ENCODE peak calls at places on chromosomes 16 and 17, in five cellular contexts. T is upper lobe of right lung, J is AG10803, U is lower leg skin, D is bronchial epithelial cell. F is an unnamed sample.

GRCh38 chr17:29591737-29592624 is 951 bp upstream of the ANKRD13B start:
- DNase-seq in J (peak), T (peak), U (peak), D (peak), F (peak)

GRCh38 chr16:57519796-57520360 is 16.5 kb downstream of the CCDC102A start:
- DNase-seq in T (peak), U (peak), D (peak), J (peak), F (peak)

GRCh38 chr17:76497979-76498885 is 3.0 kb downstream of the RHBDF2 start:
- DNase-seq in D (peak), U (peak), J (peak), T (peak), F (peak)

GRCh38 chr17:79918581-79919163 is 79.4 kb upstream of the CBX4 start:
- DNase-seq in J (no peak), T (no peak), D (no peak), U (no peak), F (no peak)

GRCh38 chr16:52283018-52283417 is 263.9 kb downstream of the TOX3 start:
- DNase-seq in D (no peak), T (no peak), J (peak), U (no peak), F (peak)

GRCh38 chr17:57440522-57441269 is 184.4 kb downstream of the MSI2 start:
- DNase-seq in U (peak), D (peak), J (peak), T (no peak), F (peak)

GRCh38 chr16:60651351-60651750 is 1384.9 kb downstream of the CDH8 start:
- DNase-seq in T (no peak), D (no peak), J (peak), U (no peak), F (no peak)

GRCh38 chr17:11795906-11796305 is 197.6 kb downstream of the DNAH9 start:
- DNase-seq in U (no peak), D (no peak), T (no peak), J (no peak), F (no peak)

GRCh38 chr16:21646721-21647561 is 5.5 kb downstream of the IGSF6 start:
- DNase-seq in D (peak), T (no peak), J (no peak), U (no peak), F (no peak)

GRCh38 chr16:1542533-1542932 is 9.1 kb downstream of the TMEM204 start:
- DNase-seq in T (no peak), J (no peak), U (no peak), D (no peak), F (no peak)

GRCh38 chr17:66952031-66952524 is 12.4 kb upstream of the CACNG4 start:
- DNase-seq in U (peak), J (peak), D (peak), T (peak), F (no peak)

GRCh38 chr16:56848056-56848936 is 16.7 kb upstream of the SLC12A3 start:
- DNase-seq in D (peak), J (peak), U (no peak), T (peak), F (peak)

GRCh38 chr16:3028716-3029319 is 5.0 kb downstream of the THOC6 start:
- DNase-seq in T (no peak), J (no peak), U (no peak), D (no peak), F (no peak)

GRCh38 chr17:45160505-45161287 is 979 bp upstream of the HEXIM2 start:
- DNase-seq in T (peak), U (peak), J (peak), D (peak), F (peak)

GRCh38 chr16:81816793-81817210 is 37.7 kb downstream of the PLCG2 start:
- DNase-seq in J (no peak), D (no peak), U (no peak), T (no peak), F (no peak)

GRCh38 chr17:18109935-18110334 is 1.4 kb downstream of the MYO15A start:
- DNase-seq in T (no peak), J (no peak), D (no peak), U (no peak), F (no peak)

GRCh38 chr16:86396318-86396882 is 113.9 kb upstream of the FOXF1 start:
- DNase-seq in J (peak), U (no peak), D (no peak), T (no peak), F (peak)

GRCh38 chr17:32998893-32999240 is 7.2 kb downstream of the SPACA3 start:
- DNase-seq in U (no peak), D (peak), T (no peak), J (peak), F (peak)

GRCh38 chr17:56786989-56787482 is 46.7 kb downstream of the C17orf67 start:
- DNase-seq in U (peak), T (no peak), J (peak), D (peak), F (peak)

DNA sequence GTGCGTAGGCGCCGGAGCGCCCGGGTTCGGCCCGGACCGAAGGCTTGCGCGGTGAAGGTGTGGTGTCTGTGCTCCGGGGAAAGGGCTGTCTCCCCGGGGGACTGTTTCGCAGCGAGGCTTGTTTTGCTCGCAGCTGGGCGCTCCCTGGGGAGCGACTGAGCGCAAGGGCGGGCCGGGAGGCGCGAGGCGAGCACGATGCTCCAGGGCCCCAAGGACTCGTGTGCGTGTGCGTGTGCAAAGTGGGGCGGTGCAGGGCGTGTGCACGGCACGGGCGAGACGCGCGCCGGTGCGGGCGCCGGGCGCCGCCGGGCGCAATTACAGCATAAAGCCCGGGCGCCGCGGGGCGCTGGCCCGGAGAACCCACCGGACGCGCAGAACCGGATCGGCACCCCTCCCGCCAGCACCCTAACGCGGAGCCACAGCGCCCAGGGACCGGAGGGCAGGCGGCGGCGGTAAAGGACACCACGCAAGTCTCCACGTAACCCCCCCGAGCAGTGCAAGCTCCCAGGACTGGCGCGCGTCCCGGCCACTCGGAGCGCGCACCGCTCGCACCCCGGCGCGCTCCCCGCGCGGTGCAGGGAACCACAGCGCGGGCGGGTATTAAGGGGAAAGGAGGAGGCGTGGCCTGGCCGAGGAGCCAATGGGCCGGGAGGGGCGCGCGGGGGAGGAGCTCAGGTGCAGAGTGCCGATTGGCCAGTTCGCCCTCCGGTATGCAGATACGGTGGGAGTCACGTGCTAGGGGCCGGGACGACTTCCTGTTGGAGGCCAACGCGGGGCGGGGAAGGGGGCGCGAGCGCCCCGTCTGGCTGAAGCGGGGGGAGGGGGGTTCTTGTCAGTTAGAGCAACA is at the start of gene TNRC6C:
- DNase-seq in D (peak), U (peak), T (peak), J (peak), F (peak)
- TF ChIP-seq CTCF in D (no peak), U (no peak), T (peak), J (peak), F (no peak)

DNA sequence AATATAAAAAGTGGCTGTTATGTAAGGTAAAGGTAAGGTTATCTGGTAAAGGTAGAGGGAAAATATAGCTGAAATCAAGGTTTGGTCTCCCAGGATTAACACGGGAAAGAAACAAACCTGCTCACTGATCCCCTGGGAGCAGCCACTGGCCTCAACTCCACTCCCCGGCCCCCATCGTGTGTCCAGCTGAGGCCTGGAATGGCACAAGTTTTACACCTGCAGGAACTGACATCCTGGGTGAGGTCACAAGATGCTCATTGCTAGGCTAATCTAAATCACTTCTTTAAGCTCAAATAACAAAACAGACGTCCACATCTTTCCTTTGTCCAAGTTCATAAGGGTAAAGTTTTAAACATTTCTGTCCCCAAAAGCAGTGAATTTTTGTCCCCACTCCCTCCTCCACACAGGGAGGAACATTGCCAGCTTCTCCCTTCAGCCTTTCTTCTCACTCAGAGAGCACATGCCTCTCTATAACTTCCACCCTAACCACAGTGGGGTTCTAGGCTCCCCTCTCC is 46.3 kb downstream of the ERN1 start:
- DNase-seq in J (no peak), U (no peak), T (no peak), D (no peak), F (no peak)
- H3K4me3 ChIP-seq in J (no peak), U (no peak), T (no peak), D (no peak), F (no peak)

GRCh38 chr17:61426482-61427304 is 25.5 kb upstream of the TBX4 start:
- DNase-seq in U (no peak), J (peak), D (no peak), T (no peak), F (peak)
- TF ChIP-seq CTCF in U (no peak), J (peak), D (no peak), T (no peak), F (no peak)

DNA sequence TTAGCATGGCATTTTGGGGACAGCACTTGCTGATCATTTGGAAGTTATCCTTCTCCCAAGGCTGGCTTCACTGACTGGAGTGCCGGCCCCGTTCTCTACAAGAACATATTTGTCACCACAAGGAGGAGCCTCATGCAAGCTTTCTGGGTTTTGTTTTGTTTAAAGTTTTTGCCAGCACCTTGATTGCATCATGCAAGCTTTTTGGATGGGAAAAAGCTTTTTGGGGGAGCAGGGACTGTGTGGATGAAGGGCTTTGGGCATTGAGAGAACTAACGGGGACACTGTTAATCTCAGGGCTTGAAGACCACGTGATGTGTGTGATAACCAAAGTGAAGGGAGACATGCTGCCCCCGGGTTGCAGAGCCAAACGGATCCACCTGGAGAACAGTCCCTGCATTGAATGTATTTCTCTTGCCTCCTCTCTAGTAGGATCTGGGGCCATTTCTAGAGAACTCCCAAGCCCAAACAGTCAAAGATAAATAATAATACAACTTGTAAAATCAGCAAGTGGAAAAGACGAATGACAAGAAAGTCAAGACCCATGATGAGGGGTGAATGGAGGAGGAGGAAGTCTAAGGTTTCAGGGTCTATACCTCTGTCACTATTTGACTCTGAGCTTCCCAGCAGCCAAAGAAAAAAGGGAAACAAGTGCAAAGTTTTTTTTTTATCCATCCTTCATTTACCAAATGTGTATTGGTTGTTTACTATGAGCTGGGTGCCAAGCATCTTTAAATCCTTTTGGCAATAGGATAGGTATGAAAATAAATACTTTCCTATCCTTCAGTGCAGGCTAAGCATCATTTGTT is 17.2 kb downstream of the TMEM114 start:
- DNase-seq in J (peak), T (no peak), U (no peak), D (peak), F (peak)
- H3K4me3 ChIP-seq in J (no peak), T (no peak), U (no peak), D (no peak), F (no peak)

GRCh38 chr17:35088647-35088910 is 25.1 kb upstream of the RFFL start:
- DNase-seq in T (no peak), D (peak), U (peak), J (no peak), F (no peak)

GRCh38 chr17:35087731-35088646 is 24.5 kb upstream of the RFFL start:
- DNase-seq in D (peak), U (peak), J (peak), T (peak), F (peak)

GRCh38 chr17:35086931-35087573 is 23.5 kb upstream of the RFFL start:
- DNase-seq in D (peak), U (no peak), T (no peak), J (no peak), F (no peak)

GRCh38 chr17:35089846-35090193 is 26.3 kb upstream of the RFFL start:
- DNase-seq in T (no peak), D (peak), U (peak), J (peak), F (peak)

GRCh38 chr17:35088911-35089845 is 25.7 kb upstream of the RFFL start:
- DNase-seq in D (peak), T (peak), U (peak), J (peak), F (peak)
- TF ChIP-seq CTCF in D (peak), T (peak), U (no peak), J (peak), F (peak)

DNA sequence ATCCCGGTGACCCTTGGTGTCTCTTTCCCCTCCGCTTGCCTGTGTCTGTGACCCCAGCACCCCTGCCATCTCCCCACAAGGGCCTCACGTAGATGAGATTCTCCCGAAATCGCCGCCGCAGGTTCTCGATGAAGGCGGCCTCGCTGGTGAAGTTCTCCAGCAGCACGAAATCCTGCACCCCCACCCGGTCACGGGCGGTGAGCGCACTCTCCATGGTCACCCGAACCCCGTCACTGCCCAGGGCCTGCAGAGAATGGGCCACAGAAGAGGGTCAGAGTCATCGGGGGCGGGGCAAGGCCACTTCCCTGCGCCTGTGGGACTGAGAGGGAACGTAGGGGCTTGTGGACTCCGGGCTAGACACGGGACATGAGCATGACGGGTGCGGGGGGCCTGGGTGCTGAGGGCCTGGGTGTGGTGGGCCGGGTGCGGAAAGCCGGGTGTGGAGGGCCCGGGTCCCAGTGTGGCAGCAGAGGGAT is 8.4 kb downstream of the MYO1C start:
- DNase-seq in U (no peak), T (no peak), D (no peak), J (no peak), F (no peak)
- H3K4me3 ChIP-seq in U (no peak), T (peak), D (no peak), J (peak), F (no peak)

DNA sequence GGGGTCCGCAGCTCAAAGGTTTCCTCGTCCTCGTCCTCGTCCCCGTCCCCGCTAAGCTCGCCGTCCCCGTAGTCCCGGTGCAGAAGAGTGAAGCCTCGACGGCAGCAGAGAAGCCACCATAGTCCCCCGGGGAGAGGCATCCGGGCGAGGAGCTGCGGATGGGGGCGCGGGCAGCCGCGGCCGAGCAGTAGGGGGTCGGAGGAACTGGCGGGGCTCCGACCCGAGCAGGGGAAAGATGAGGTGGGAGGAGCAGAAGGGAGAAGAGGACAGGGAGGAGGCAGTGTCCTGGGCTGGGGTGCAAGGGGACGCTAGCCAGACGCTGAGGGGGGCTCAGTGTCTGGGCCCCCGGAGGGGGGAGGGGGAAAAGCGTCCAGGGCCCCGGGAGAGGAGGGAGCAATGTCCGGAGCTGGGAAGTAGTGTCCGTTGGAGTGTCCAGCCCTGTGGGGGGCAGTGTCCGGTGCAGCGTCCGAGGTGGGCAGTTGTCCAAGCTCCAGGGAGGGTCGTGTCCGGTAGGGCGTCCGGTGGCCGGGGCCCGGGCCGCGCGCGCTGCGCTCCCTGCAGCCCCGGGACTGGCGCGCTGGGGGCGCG is at the start of gene PLEKHH3:
- DNase-seq in D (no peak), T (no peak), J (no peak), U (no peak), F (no peak)
- TF ChIP-seq CTCF in D (no peak), T (peak), J (peak), U (no peak), F (no peak)

DNA sequence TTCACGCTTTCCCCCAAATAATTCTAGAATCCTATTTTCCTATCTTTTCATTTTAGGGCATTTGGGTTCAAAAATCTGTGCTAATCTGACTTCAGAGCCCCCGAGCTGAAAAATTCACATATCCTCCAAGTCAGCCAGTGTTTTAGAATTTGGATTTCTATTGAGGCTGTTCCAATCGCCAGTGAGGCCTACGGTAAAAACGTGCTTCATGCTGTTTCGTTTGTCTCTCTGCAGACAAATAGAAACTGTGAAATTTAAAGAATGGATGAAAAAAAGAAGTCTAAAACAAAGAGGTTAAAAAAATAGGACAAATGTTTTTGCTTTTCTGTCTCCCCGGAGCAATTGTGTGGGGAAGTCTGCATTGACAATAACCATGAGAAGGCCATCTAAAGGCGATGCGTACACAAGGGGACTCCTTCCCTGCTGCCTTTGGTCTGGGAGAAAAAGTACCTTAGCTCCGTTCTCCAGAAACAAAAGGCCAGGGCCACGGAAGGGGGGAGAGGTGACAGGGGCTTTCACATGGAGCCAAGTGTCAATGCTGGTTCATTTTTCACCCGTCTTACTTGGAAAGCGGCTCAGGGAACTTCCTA is 4.6 kb upstream of the ZFHX3 start:
- DNase-seq in D (no peak), U (no peak), J (no peak), T (no peak), F (no peak)
- H3K4me3 ChIP-seq in D (no peak), U (no peak), J (no peak), T (no peak), F (no peak)

GRCh38 chr17:42334667-42335066 is 46.4 kb downstream of the STAT5A start:
- DNase-seq in D (no peak), U (no peak), J (peak), T (no peak), F (no peak)
- TF ChIP-seq CTCF in D (no peak), U (no peak), J (peak), T (peak), F (peak)

F was measured in fibroblast of mammary gland.